ENCODE peak calls at places on chromosome 18, in nine cellular contexts. V, T, I, E, C, K, R, M and P are unnamed samples.

GRCh38 chr18:62729487-62730386 is 14.4 kb downstream of the PHLPP1 start:
- DNase-seq in I (no peak), V (no peak), T (no peak), E (no peak), R (no peak), M (no peak), K (no peak), C (no peak), P (no peak)

GRCh38 chr18:68763082-68763481 is 34.8 kb upstream of the CCDC102B start:
- DNase-seq in T (no peak), V (no peak), E (no peak), K (peak), M (no peak), C (no peak), R (no peak), I (no peak), P (no peak)

GRCh38 chr18:25168011-25168410 is 184.0 kb downstream of the ZNF521 start:
- DNase-seq in E (no peak), K (no peak), V (peak), R (no peak), I (no peak), C (no peak), M (no peak), T (no peak), P (no peak)

GRCh38 chr18:67864677-67865340 is 348.3 kb upstream of the DSEL start:
- DNase-seq in K (peak), T (no peak), E (no peak), C (no peak), I (no peak), V (no peak), R (no peak), M (no peak), P (no peak)

GRCh38 chr18:56402872-56403516 is 235.4 kb downstream of the TXNL1 start:
- DNase-seq in M (no peak), E (no peak), R (peak), T (no peak), K (peak), V (no peak), C (no peak), I (no peak), P (no peak)

GRCh38 chr18:78566065-78566464 is 413.6 kb upstream of the SALL3 start:
- DNase-seq in T (no peak), C (no peak), R (no peak), K (no peak), I (no peak), E (no peak), M (no peak), V (no peak), P (no peak)

GRCh38 chr18:40911582-40912254 is 1043.3 kb upstream of the PIK3C3 start:
- DNase-seq in R (peak), V (no peak), M (no peak), C (no peak), E (no peak), K (peak), I (no peak), T (no peak), P (no peak)

GRCh38 chr18:44679912-44680270 is 797 bp upstream of the SETBP1 start:
- DNase-seq in I (peak), R (peak), T (peak), C (peak), M (peak), V (peak), E (no peak), K (peak), P (peak)

GRCh38 chr18:10454800-10455550 is 540 bp downstream of the APCDD1 start:
- DNase-seq in I (peak), E (no peak), R (peak), K (peak), C (no peak), V (no peak), M (peak), T (no peak), P (no peak)

GRCh38 chr18:44969214-44969842 is 288.6 kb downstream of the SETBP1 start:
- DNase-seq in V (no peak), K (peak), E (no peak), M (no peak), R (no peak), I (no peak), T (no peak), C (no peak), P (no peak)

GRCh38 chr18:5909130-5909529 is 13.8 kb upstream of the TMEM200C start:
- DNase-seq in V (no peak), M (no peak), R (no peak), C (no peak), E (no peak), K (no peak), T (no peak), I (no peak), P (no peak)

GRCh38 chr18:31723998-31724711 is 36.5 kb downstream of the SLC25A52 start:
- DNase-seq in E (no peak), R (no peak), I (peak), T (peak), K (peak), V (peak), M (peak), C (no peak), P (no peak)

GRCh38 chr18:36633961-36634412 is 194.8 kb downstream of the TPGS2 start:
- DNase-seq in K (no peak), M (no peak), E (peak), T (no peak), V (no peak), I (no peak), C (no peak), R (no peak), P (no peak)

GRCh38 chr18:23162473-23162872 is 27.2 kb downstream of the CABLES1 start:
- DNase-seq in K (no peak), E (no peak), R (no peak), T (no peak), C (no peak), M (no peak), I (no peak), V (no peak), P (no peak)

GRCh38 chr18:64806232-64806631 is 657.3 kb upstream of the LINC00305 start:
- DNase-seq in R (no peak), E (no peak), C (no peak), I (no peak), K (no peak), M (no peak), V (no peak), T (no peak), P (no peak)

GRCh38 chr18:69250305-69251151 is 150.2 kb upstream of the DOK6 start:
- DNase-seq in T (no peak), M (no peak), E (no peak), V (no peak), C (no peak), K (peak), I (no peak), R (no peak), P (no peak)

GRCh38 chr18:75211721-75212625 is 1.4 kb downstream of the TSHZ1 start:
- DNase-seq in V (peak), E (no peak), T (no peak), K (peak), R (peak), C (peak), I (peak), M (peak), P (peak)

GRCh38 chr18:24246143-24246542 is 107.3 kb downstream of the CABYR start:
- DNase-seq in K (no peak), M (no peak), V (no peak), C (no peak), T (no peak), I (no peak), E (no peak), R (no peak), P (no peak)

GRCh38 chr18:57845468-57846103 is 42.5 kb upstream of the ATP8B1 start:
- DNase-seq in C (no peak), R (no peak), V (no peak), K (peak), M (no peak), I (no peak), E (no peak), T (no peak), P (no peak)

GRCh38 chr18:37565985-37566478 is 434 bp upstream of the CELF4 start:
- DNase-seq in T (no peak), C (no peak), E (no peak), M (no peak), V (peak), R (peak), I (peak), K (peak), P (no peak)

GRCh38 chr18:79947881-79948610 is 3.4 kb downstream of the SLC66A2 start:
- DNase-seq in M (peak), I (peak), T (peak), R (no peak), V (no peak), K (no peak), C (no peak), E (no peak), P (peak)

GRCh38 chr18:3566851-3567250 is 116.9 kb downstream of the TGIF1 start:
- DNase-seq in K (no peak), M (no peak), C (no peak), T (no peak), I (no peak), V (no peak), R (no peak), E (no peak), P (no peak)

GRCh38 chr18:79579807-79580480 is 99.7 kb upstream of the CTDP1 start:
- DNase-seq in M (peak), I (peak), E (no peak), R (no peak), T (peak), V (no peak), C (no peak), K (no peak), P (no peak)

GRCh38 chr18:58004317-58004716 is 39.7 kb upstream of the NEDD4L start:
- DNase-seq in C (no peak), T (no peak), E (no peak), I (no peak), V (no peak), R (peak), K (peak), M (no peak), P (no peak)

GRCh38 chr18:29501952-29502351 is 1325.0 kb upstream of the CDH2 start:
- DNase-seq in K (peak), T (no peak), M (no peak), C (no peak), E (peak), R (peak), I (no peak), V (no peak), P (no peak)

GRCh38 chr18:2313332-2313731 is 258.0 kb downstream of the METTL4 start:
- DNase-seq in C (no peak), K (no peak), V (no peak), M (no peak), T (no peak), I (no peak), E (no peak), R (no peak), P (no peak)

GRCh38 chr18:29449424-29449823 is 1272.5 kb upstream of the CDH2 start:
- DNase-seq in T (no peak), V (no peak), K (peak), M (no peak), C (no peak), I (no peak), E (no peak), R (no peak), P (no peak)

GRCh38 chr18:55265916-55266488 is 306.7 kb upstream of the CCDC68 start:
- DNase-seq in T (no peak), C (no peak), I (no peak), V (no peak), R (no peak), K (peak), M (no peak), E (peak), P (no peak)

GRCh38 chr18:55268629-55269275 is 309.5 kb upstream of the CCDC68 start:
- DNase-seq in M (no peak), T (no peak), E (no peak), K (no peak), C (no peak), R (no peak), I (no peak), V (no peak), P (no peak)

GRCh38 chr18:55266981-55267380 is 307.7 kb upstream of the CCDC68 start:
- DNase-seq in M (no peak), V (no peak), I (no peak), R (no peak), E (no peak), T (no peak), K (no peak), C (no peak), P (no peak)

GRCh38 chr18:55269632-55270031 is 310.4 kb upstream of the CCDC68 start:
- DNase-seq in I (no peak), K (no peak), V (no peak), T (no peak), C (no peak), M (no peak), E (no peak), R (no peak), P (no peak)

DNA sequence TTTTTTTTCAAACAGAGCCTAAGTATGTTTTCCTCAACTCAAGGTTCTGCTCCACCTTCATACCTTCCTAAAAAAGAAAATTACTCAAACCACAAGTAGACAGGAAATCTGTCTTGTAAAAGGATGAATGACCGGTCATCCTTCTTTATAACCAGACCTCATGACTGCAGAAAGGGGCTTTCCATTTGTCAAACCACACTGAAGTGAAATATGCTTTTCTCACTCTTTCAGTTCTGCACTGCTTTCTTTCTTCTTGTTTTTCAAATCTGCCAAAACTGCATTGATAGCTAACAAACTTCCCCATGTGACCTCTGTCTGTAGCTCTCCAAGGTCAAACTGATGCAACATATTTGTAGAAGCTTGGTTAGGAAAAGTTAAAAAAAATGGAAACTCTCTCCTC is 308.9 kb upstream of the CCDC68 start:
- DNase-seq in K (no peak), M (no peak), I (no peak), V (no peak), R (no peak), T (no peak), E (no peak), C (peak), P (no peak)
- H3K4me3 ChIP-seq in K (no peak), M (no peak), I (no peak), V (no peak), R (no peak), T (no peak), E (no peak), C (no peak), P (no peak)

GRCh38 chr18:33232318-33232626 is 208.2 kb downstream of the CCDC178 start:
- DNase-seq in M (no peak), E (no peak), K (no peak), C (no peak), T (no peak), I (no peak), R (no peak), V (no peak), P (no peak)

DNA sequence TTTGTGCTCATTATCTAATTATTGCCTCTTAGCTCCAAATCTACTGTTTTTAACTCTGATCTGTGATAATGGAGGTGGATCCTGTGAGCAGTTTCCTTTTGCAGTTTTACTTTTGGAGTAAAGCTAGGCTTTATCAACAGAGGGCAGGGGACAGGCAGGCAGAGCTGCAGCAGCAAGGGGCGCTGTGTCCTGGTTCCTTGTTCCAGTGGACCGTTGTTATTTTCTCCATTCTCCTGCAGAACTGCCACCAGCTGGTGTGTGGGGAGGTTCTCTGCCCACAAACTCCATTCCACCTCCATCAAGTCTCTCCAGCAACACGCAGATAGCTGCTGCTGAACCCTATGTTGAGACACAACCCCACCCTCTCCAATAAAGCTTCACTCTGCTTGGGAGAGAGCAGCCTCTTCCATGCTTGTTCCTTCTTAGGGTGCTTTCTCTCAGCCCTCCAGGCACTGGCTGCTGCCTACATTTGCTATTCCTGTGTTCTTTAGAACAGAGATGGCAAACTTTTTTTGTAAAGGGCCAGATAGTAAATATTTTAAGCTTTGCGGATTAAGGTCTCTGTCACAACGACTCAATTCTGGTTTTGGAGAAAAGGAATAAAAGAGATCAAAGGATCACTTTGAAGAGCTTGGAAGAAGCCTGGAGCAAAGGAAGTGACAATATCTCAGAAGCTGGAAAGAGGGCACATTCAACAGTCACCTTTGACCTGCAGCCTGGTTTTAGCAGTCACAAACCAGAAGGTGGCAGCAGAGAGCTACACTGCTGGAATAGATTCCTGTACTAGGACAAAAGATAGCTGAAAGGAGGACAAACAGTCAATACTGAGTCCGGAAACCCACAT is 208.8 kb downstream of the CCDC178 start:
- DNase-seq in T (peak), E (peak), K (peak), C (peak), I (peak), R (peak), V (peak), M (no peak), P (peak)
- H3K4me3 ChIP-seq in T (no peak), E (no peak), K (no peak), C (no peak), I (no peak), R (no peak), V (no peak), M (no peak), P (no peak)

DNA sequence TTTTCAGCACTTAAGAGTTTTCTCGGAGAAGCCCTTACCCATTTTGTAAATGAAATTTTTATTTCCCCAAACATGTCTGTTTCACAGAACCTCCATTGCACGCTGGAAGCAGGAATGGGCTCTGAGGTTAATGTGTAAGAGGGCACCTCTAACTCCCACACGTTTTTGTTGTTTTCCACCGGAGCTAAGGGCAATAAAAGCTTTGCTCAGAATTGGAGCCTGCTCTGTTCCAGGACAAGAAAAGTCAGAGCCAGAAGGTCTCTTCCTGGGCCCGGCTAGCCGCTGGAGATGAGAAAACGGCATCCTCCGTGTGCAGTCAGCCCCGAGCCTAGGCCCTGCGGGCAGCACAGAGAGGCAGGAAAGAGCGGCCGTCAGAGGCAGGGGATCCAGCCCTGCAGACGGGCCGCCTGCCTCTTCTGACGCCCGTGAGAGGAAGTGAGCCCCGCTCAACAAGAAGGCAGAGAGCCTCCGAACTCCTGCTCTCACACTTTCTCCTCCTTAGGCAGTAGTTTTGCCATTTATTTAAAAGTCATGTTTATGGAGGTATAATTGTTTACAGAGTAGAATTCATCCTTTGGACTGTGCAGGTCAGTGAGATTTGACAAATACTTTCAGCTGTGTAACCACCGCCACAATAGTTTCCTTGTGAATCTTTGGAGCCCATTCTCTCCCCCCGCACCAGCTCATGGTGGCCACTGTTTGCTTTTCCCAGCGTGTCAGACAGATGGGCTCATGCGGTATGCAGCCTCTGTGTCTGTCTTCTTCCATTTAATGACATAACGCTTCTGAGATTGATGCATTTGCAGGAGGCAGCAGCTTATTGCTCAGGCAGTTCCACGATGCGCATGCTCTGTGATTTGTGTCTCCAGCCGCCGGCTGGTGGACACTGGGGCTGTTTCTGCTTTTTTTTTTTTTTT is 117.3 kb downstream of the GALR1 start:
- DNase-seq in I (no peak), T (no peak), E (no peak), K (peak), V (no peak), R (peak), C (no peak), M (no peak), P (peak)
- H3K4me3 ChIP-seq in I (peak), T (peak), E (no peak), K (no peak), V (no peak), R (peak), C (no peak), M (peak), P (peak)

DNA sequence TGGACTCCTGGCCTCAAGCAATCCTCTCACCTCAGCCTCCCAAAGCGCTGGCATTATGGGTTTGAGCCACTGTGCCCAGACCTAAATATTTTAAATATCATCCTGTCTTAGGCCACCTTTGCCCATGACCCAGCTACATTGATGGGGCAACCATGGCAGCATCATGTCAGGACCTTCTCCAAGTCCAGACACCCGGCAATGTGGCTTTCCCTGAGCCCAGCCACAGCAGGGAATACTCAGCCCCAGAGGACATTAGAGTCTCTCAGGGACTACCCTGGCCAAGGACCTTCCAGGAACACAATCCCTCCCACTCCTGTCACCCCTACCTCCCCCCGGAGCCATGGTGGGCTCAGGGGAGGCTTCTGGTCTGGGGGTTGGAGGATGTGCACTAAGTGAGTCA is 72.8 kb downstream of the SMAD7 start:
- DNase-seq in T (no peak), I (peak), R (no peak), C (no peak), V (no peak), E (no peak), M (peak), K (no peak), P (no peak)
- H3K4me3 ChIP-seq in T (no peak), I (no peak), R (no peak), C (no peak), V (no peak), E (no peak), M (no peak), K (no peak), P (no peak)

DNA sequence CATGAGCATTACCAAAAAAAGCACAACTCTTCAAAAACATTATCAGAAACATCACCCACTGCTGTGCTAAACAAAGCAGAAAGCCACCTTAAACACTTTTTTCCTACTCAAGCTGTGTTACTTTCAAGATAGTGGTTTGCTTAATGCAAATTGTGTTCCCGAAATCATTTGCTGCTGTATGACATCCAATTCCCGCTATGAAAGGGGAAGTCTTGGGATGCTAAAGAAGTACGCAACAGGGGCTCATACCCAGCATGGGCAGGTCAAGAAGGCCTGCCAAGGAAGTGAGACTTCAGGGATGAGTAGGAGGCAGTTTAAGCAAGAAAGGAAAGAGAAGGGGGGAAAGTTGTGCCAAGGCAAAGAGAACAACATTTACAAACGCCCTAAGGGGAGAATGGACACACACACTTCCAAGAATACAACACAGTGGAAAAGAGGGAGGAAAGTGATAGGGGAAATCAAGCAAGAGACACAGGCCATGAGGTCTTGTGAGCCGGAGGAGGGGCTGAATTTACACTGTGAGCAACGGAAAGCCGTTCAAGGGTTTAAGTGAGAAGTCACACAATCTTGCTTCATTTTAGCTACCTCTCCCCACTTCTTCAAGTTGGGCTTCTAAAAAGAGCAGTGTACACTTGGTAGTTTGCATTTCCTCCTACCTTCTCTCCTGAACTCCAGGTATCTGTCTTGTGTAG is 4.1 kb downstream of the PTPN2 start:
- DNase-seq in K (no peak), T (no peak), I (no peak), E (no peak), V (peak), M (no peak), C (no peak), R (no peak), P (no peak)
- H3K4me3 ChIP-seq in K (no peak), T (no peak), I (no peak), E (no peak), V (no peak), M (no peak), C (peak), R (no peak), P (no peak)

GRCh38 chr18:12305930-12306629 is 2.0 kb upstream of the TUBB6 start:
- DNase-seq in C (no peak), M (no peak), K (peak), V (peak), T (no peak), R (no peak), I (no peak), E (no peak), P (no peak)
- H3K4me3 ChIP-seq in C (no peak), M (no peak), K (no peak), V (peak), T (no peak), R (no peak), I (no peak), E (no peak), P (no peak)